ENCODE peak calls at places on chromosomes 5 and 9, in ten cellular contexts. Q, K, W, B, M, Y, T, J, D and C are unnamed samples.

GRCh38 chr9:135937521-135938489 is 23.4 kb downstream of the UBAC1 start:
- DNase-seq in Q (no peak), K (no peak), W (no peak), B (no peak), M (no peak), Y (no peak), T (no peak), J (no peak), D (no peak), C (no peak)

GRCh38 chr5:97670447-97670846 is 487.4 kb upstream of the RIOK2 start:
- DNase-seq in Q (no peak), K (no peak), W (no peak), B (peak), M (no peak), Y (no peak), T (no peak), J (no peak), D (no peak), C (no peak)

GRCh38 chr9:87701931-87702421 is 23.9 kb upstream of the CTSL start:
- DNase-seq in Q (no peak), K (no peak), W (no peak), B (no peak), M (no peak), Y (no peak), T (no peak), J (no peak), D (no peak), C (no peak)

GRCh38 chr5:191036-191948 is at the start of gene LRRC14B:
- DNase-seq in Q (no peak), K (no peak), W (no peak), B (no peak), M (peak), Y (no peak), T (no peak), J (no peak), D (no peak), C (peak)

GRCh38 chr9:135887585-135888050 is 19.7 kb downstream of the CAMSAP1 start:
- DNase-seq in Q (no peak), K (peak), W (no peak), B (no peak), M (peak), Y (peak), T (no peak), J (no peak), D (no peak), C (peak)

GRCh38 chr5:33588654-33589372 is 148.0 kb downstream of the TARS1 start:
- DNase-seq in Q (peak), K (no peak), W (peak), B (peak), M (no peak), Y (peak), T (no peak), J (peak), D (no peak), C (peak)

GRCh38 chr9:105421154-105421553 is 26.7 kb upstream of the FSD1L start:
- DNase-seq in Q (no peak), K (no peak), W (no peak), B (no peak), M (no peak), Y (no peak), T (no peak), J (no peak), D (no peak), C (no peak)

GRCh38 chr9:91034976-91035824 is 233.6 kb downstream of the SYK start:
- DNase-seq in Q (no peak), K (no peak), W (no peak), B (no peak), M (no peak), Y (no peak), T (no peak), J (no peak), D (no peak), C (peak)

GRCh38 chr5:132474131-132474723 is 16.3 kb downstream of the IRF1 start:
- DNase-seq in Q (no peak), K (peak), W (no peak), B (no peak), M (no peak), Y (no peak), T (no peak), J (no peak), D (no peak), C (no peak)

GRCh38 chr9:129867138-129868032 is 32.1 kb downstream of the USP20 start:
- DNase-seq in Q (no peak), K (no peak), W (no peak), B (no peak), M (no peak), Y (no peak), T (no peak), J (no peak), D (no peak), C (no peak)

GRCh38 chr9:132597073-132597775 is 14.8 kb downstream of the BARHL1 start:
- DNase-seq in Q (no peak), K (no peak), W (peak), B (no peak), M (no peak), Y (no peak), T (no peak), J (no peak), D (no peak), C (no peak)

GRCh38 chr5:107542831-107543231 is 127.9 kb downstream of the EFNA5 start:
- DNase-seq in Q (no peak), K (no peak), W (peak), B (peak), M (no peak), Y (peak), T (peak), J (no peak), D (peak), C (no peak)

GRCh38 chr5:120362426-120362825 is 101.7 kb upstream of the PRR16 start:
- DNase-seq in Q (no peak), K (no peak), W (no peak), B (no peak), M (no peak), Y (no peak), T (no peak), J (no peak), D (no peak), C (no peak)

GRCh38 chr5:139668064-139668880 is 20.1 kb downstream of the CXXC5 start:
- DNase-seq in Q (peak), K (no peak), W (peak), B (peak), M (peak), Y (no peak), T (no peak), J (no peak), D (no peak), C (peak)

GRCh38 chr9:133282454-133283238 is 7.6 kb upstream of the ABO start:
- DNase-seq in Q (no peak), K (no peak), W (no peak), B (no peak), M (no peak), Y (peak), T (no peak), J (no peak), D (no peak), C (no peak)

GRCh38 chr9:125659954-125660353 is 47.1 kb downstream of the MAPKAP1 start:
- DNase-seq in Q (no peak), K (no peak), W (peak), B (peak), M (no peak), Y (no peak), T (no peak), J (no peak), D (no peak), C (no peak)

GRCh38 chr9:3992924-3993323 is 306.9 kb downstream of the GLIS3 start:
- DNase-seq in Q (no peak), K (no peak), W (peak), B (no peak), M (no peak), Y (no peak), T (peak), J (no peak), D (no peak), C (no peak)

GRCh38 chr9:122370869-122371467 is at the start of gene PTGS1:
- DNase-seq in Q (peak), K (peak), W (peak), B (no peak), M (peak), Y (peak), T (no peak), J (no peak), D (peak), C (peak)

GRCh38 chr5:7816535-7816901 is 34.4 kb downstream of the CFAP90 start:
- DNase-seq in Q (no peak), K (no peak), W (no peak), B (no peak), M (no peak), Y (no peak), T (no peak), J (no peak), D (no peak), C (no peak)

GRCh38 chr5:43432486-43433365 is 20.5 kb upstream of the CCL28 start:
- DNase-seq in Q (no peak), K (no peak), W (peak), B (peak), M (no peak), Y (peak), T (no peak), J (peak), D (peak), C (no peak)

GRCh38 chr5:60586307-60586901 is 113.6 kb downstream of the DEPDC1B start:
- DNase-seq in Q (no peak), K (no peak), W (peak), B (peak), M (no peak), Y (peak), T (no peak), J (peak), D (no peak), C (peak)

GRCh38 chr9:25994605-25995004 is 316.4 kb upstream of the TUSC1 start:
- DNase-seq in Q (no peak), K (no peak), W (no peak), B (no peak), M (no peak), Y (no peak), T (no peak), J (no peak), D (no peak), C (no peak)

GRCh38 chr5:171623551-171624097 is 162.0 kb upstream of the SMIM23 start:
- DNase-seq in Q (no peak), K (no peak), W (no peak), B (no peak), M (no peak), Y (no peak), T (no peak), J (no peak), D (no peak), C (no peak)

GRCh38 chr9:72788966-72789365 is 163.9 kb downstream of the ALDH1A1 start:
- DNase-seq in Q (no peak), K (no peak), W (no peak), B (no peak), M (no peak), Y (no peak), T (no peak), J (no peak), D (no peak), C (no peak)

GRCh38 chr5:97728920-97729319 is 545.9 kb upstream of the RIOK2 start:
- DNase-seq in Q (no peak), K (no peak), W (no peak), B (peak), M (no peak), Y (no peak), T (no peak), J (no peak), D (no peak), C (no peak)

GRCh38 chr9:96383165-96383939 is at the start of gene SLC35D2:
- DNase-seq in Q (peak), K (peak), W (peak), B (peak), M (peak), Y (peak), T (no peak), J (no peak), D (peak), C (no peak)

GRCh38 chr5:140868721-140869554 is at the start of gene PCDHA11:
- DNase-seq in Q (peak), K (no peak), W (no peak), B (no peak), M (no peak), Y (no peak), T (no peak), J (peak), D (no peak), C (no peak)

GRCh38 chr9:36603006-36603405 is 30.3 kb downstream of the MELK start:
- DNase-seq in Q (no peak), K (no peak), W (peak), B (no peak), M (no peak), Y (no peak), T (no peak), J (no peak), D (no peak), C (no peak)

GRCh38 chr9:36594228-36594627 is 21.5 kb downstream of the MELK start:
- DNase-seq in Q (no peak), K (no peak), W (no peak), B (no peak), M (no peak), Y (no peak), T (no peak), J (no peak), D (no peak), C (no peak)

GRCh38 chr9:36598281-36598680 is 25.6 kb downstream of the MELK start:
- DNase-seq in Q (no peak), K (no peak), W (peak), B (no peak), M (no peak), Y (no peak), T (peak), J (no peak), D (no peak), C (no peak)

GRCh38 chr9:36592801-36593583 is 20.3 kb downstream of the MELK start:
- DNase-seq in Q (no peak), K (no peak), W (no peak), B (no peak), M (no peak), Y (no peak), T (no peak), J (no peak), D (no peak), C (no peak)

DNA sequence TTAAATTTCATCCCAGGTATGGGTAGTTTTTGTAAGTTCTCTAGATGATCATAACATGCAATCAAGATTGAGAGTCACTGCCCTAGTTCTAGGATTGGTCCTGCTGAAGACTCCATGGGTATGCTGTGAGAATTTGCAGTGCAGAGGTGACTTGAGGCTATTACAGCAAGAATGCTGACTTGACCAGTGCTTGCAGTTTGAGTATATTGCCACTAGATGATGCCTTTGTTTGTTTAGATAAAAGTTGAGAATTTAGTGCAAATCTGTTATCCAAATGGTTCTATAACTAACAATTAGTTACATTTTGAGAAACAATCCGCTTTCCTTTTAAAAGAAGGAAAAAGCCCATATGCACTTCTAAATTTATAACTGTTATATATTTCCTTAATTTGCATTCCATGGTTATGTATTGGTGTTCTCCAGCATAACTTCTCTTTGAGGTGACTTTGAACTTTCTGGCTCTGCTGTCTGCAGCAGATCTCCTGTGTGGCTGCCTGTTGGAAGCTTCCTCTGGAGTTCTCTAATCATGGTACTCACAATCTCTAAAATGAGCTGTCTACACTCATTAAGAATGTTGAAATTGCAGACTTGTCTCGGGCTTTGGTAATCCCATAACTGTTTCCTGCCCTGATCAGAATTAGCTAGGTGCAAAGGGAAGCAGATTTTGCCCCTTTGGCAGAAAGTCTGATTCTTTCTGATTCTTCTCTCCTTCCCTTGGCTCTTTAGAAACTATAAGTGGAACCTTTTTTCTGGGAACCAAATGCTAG is 24.9 kb downstream of the MELK start:
- DNase-seq in Q (peak), K (no peak), W (peak), B (peak), M (no peak), Y (no peak), T (no peak), J (peak), D (no peak), C (peak)
- TF ChIP-seq CTCF in Q (peak), K (no peak), W (peak), B (peak), M (peak), Y (no peak), T (peak), J (peak), D (no peak), C (peak)

GRCh38 chr5:173550641-173551040 is 65.8 kb downstream of the BOD1 start:
- DNase-seq in Q (no peak), K (no peak), W (no peak), B (no peak), M (no peak), Y (no peak), T (no peak), J (no peak), D (no peak), C (no peak)

GRCh38 chr5:173556142-173557028 is 60.1 kb downstream of the BOD1 start:
- DNase-seq in Q (no peak), K (no peak), W (no peak), B (no peak), M (no peak), Y (no peak), T (no peak), J (no peak), D (no peak), C (no peak)

GRCh38 chr5:173554989-173555705 is 61.3 kb downstream of the BOD1 start:
- DNase-seq in Q (no peak), K (no peak), W (no peak), B (no peak), M (no peak), Y (no peak), T (no peak), J (no peak), D (no peak), C (no peak)

GRCh38 chr5:173557123-173557903 is 59.1 kb downstream of the BOD1 start:
- DNase-seq in Q (no peak), K (no peak), W (no peak), B (no peak), M (no peak), Y (no peak), T (no peak), J (no peak), D (no peak), C (no peak)

DNA sequence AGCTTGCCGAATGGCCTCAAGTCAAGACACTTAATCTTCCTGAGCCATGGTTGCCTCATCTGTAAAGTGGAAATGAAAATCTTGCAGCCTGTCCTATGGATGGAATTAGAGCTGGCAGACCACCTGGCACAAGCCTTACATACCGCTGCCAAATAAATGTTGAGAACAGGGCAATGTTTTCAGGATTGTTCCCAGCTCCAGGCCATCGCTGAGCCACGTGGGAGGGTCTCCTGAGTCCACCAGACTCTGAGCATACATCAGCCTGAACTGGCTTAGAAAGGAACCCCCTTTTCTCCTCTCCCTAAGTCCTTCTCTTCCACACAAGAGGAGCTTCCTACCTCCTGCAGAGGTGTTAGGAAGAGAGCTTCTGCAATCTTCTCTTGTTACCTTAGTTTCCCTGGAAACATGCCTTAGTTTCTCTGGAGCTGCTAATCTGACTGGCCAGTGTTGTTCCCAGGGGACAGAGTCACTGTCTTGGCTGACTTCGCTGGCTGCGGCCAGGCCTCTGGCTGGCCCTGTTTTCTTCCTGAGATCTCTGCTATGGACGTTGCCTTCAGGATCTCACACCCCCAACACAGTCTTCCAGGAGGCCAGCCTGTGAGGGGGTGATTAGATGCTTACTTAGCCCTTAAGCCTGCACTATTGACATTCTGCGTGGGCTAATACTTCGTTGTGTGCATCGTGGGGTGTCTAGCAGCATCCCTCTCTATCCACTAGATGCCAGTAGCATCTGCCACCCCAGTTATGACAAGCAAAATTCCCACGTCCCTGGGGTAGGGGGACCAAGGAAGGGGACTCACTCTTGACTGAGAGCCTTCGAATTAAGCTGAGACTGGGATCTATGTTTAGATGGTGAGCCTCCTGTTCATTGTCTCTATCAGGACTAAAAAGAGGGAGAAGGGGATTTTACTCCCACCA is 62.2 kb downstream of the BOD1 start:
- DNase-seq in Q (no peak), K (no peak), W (peak), B (no peak), M (no peak), Y (no peak), T (no peak), J (no peak), D (no peak), C (no peak)
- TF ChIP-seq CTCF in Q (no peak), K (no peak), W (no peak), B (peak), M (no peak), Y (no peak), T (no peak), J (no peak), D (no peak), C (no peak)

GRCh38 chr5:148509893-148510292 is 126.1 kb downstream of the FBXO38 start:
- DNase-seq in Q (no peak), K (no peak), W (no peak), B (no peak), M (no peak), Y (no peak), T (no peak), J (no peak), D (no peak), C (no peak)

GRCh38 chr5:148512498-148512897 is 128.7 kb downstream of the FBXO38 start:
- DNase-seq in Q (no peak), K (no peak), W (no peak), B (no peak), M (no peak), Y (no peak), T (no peak), J (no peak), D (no peak), C (no peak)

GRCh38 chr5:148514344-148514743 is 130.6 kb downstream of the FBXO38 start:
- DNase-seq in Q (no peak), K (no peak), W (no peak), B (no peak), M (no peak), Y (no peak), T (no peak), J (no peak), D (no peak), C (no peak)

GRCh38 chr5:148515460-148515859 is 131.7 kb downstream of the FBXO38 start:
- DNase-seq in Q (no peak), K (no peak), W (no peak), B (no peak), M (no peak), Y (no peak), T (no peak), J (no peak), D (no peak), C (no peak)

GRCh38 chr5:148511832-148512347 is 128.1 kb downstream of the FBXO38 start:
- DNase-seq in Q (no peak), K (no peak), W (no peak), B (no peak), M (no peak), Y (no peak), T (no peak), J (no peak), D (no peak), C (no peak)
- TF ChIP-seq CTCF in Q (no peak), K (no peak), W (no peak), B (no peak), M (no peak), Y (no peak), T (no peak), J (no peak), D (no peak), C (no peak)

GRCh38 chr5:10741661-10742060 is 19.4 kb downstream of the DAP start:
- DNase-seq in Q (no peak), K (no peak), W (no peak), B (no peak), M (no peak), Y (no peak), T (no peak), J (no peak), D (no peak), C (no peak)

GRCh38 chr5:10736354-10736753 is 24.7 kb downstream of the DAP start:
- DNase-seq in Q (no peak), K (no peak), W (no peak), B (no peak), M (no peak), Y (no peak), T (no peak), J (no peak), D (no peak), C (no peak)

GRCh38 chr5:10736808-10737207 is 24.2 kb downstream of the DAP start:
- DNase-seq in Q (no peak), K (no peak), W (no peak), B (no peak), M (no peak), Y (no peak), T (no peak), J (no peak), D (no peak), C (no peak)

GRCh38 chr5:10737880-10738279 is 23.2 kb downstream of the DAP start:
- DNase-seq in Q (no peak), K (no peak), W (no peak), B (no peak), M (no peak), Y (no peak), T (no peak), J (no peak), D (no peak), C (no peak)

DNA sequence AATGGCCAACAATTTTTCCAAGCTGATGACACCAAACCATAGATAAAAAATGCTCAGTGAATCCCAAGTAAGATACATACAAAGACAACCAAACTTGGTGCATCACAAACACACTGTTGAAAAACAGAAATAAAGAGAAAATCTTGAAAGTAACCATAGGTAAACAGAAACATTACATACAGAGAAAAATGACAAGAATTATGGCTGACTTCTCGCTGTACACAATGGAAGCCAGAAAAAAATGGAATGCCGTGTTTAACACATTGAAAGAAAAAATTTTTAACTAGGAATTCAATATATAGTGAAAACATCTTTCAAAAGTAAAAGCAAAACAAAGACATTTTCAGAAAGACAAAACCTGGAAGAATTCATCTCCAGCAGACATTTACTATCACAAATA is 20.6 kb downstream of the DAP start:
- DNase-seq in Q (no peak), K (no peak), W (no peak), B (no peak), M (no peak), Y (no peak), T (no peak), J (no peak), D (no peak), C (no peak)
- TF ChIP-seq CTCF in Q (no peak), K (no peak), W (no peak), B (no peak), M (no peak), Y (no peak), T (no peak), J (no peak), D (no peak), C (no peak)